ENCODE peak calls at places on chromosomes 1 and 21, in nine cellular contexts. E is endothelial cell of umbilical vein, T is GM12865, L is breast epithelium, M is H9, Q is HCT116, Z is kidney, A is fibroblast of the aortic adventitia, S is AG10803. N is an unnamed sample.

GRCh38 chr1:27562021-27562420 is 41.9 kb downstream of the AHDC1 start:
- DNase-seq in E (no peak), T (no peak), L (no peak), M (no peak), Q (no peak), Z (no peak), A (no peak), S (no peak), N (no peak)

GRCh38 chr1:185200889-185201288 is 43.9 kb downstream of the SWT1 start:
- DNase-seq in E (no peak), T (no peak), L (no peak), M (peak), Q (no peak), Z (no peak), A (no peak), S (no peak), N (no peak)

GRCh38 chr1:204130989-204131892 is 20.6 kb downstream of the ETNK2 start:
- DNase-seq in E (peak), T (no peak), L (no peak), M (no peak), Q (peak), Z (no peak), A (peak), S (peak), N (peak)

GRCh38 chr1:64495878-64496277 is 25.9 kb downstream of the CACHD1 start:
- DNase-seq in E (no peak), T (no peak), L (no peak), M (no peak), Q (no peak), Z (no peak), A (no peak), S (no peak), N (no peak)

GRCh38 chr1:161054805-161055204 is 9.0 kb upstream of the USF1 start:
- DNase-seq in E (no peak), T (no peak), L (no peak), M (no peak), Q (no peak), Z (peak), A (no peak), S (no peak), N (no peak)

GRCh38 chr1:39962450-39962825 is 7.5 kb downstream of the MFSD2A start:
- DNase-seq in E (no peak), T (no peak), L (no peak), M (no peak), Q (no peak), Z (no peak), A (no peak), S (no peak), N (no peak)

GRCh38 chr21:38839683-38840286 is 34.1 kb downstream of the ETS2 start:
- DNase-seq in E (peak), T (no peak), L (no peak), M (no peak), Q (peak), Z (no peak), A (peak), S (peak), N (peak)

GRCh38 chr1:184507604-184508289 is 120.9 kb downstream of the C1orf21 start:
- DNase-seq in E (peak), T (no peak), L (no peak), M (no peak), Q (no peak), Z (no peak), A (peak), S (peak), N (peak)

GRCh38 chr1:145961425-145962156 is 2.8 kb downstream of the ANKRD34A start:
- DNase-seq in E (no peak), T (peak), L (no peak), M (no peak), Q (no peak), Z (peak), A (no peak), S (no peak), N (peak)

GRCh38 chr1:87718241-87718950 is 389.7 kb downstream of the LMO4 start:
- DNase-seq in E (no peak), T (no peak), L (no peak), M (no peak), Q (no peak), Z (no peak), A (no peak), S (no peak), N (no peak)

GRCh38 chr1:172732427-172732826 is 73.5 kb downstream of the FASLG start:
- DNase-seq in E (no peak), T (no peak), L (no peak), M (no peak), Q (no peak), Z (no peak), A (no peak), S (no peak), N (no peak)

DNA sequence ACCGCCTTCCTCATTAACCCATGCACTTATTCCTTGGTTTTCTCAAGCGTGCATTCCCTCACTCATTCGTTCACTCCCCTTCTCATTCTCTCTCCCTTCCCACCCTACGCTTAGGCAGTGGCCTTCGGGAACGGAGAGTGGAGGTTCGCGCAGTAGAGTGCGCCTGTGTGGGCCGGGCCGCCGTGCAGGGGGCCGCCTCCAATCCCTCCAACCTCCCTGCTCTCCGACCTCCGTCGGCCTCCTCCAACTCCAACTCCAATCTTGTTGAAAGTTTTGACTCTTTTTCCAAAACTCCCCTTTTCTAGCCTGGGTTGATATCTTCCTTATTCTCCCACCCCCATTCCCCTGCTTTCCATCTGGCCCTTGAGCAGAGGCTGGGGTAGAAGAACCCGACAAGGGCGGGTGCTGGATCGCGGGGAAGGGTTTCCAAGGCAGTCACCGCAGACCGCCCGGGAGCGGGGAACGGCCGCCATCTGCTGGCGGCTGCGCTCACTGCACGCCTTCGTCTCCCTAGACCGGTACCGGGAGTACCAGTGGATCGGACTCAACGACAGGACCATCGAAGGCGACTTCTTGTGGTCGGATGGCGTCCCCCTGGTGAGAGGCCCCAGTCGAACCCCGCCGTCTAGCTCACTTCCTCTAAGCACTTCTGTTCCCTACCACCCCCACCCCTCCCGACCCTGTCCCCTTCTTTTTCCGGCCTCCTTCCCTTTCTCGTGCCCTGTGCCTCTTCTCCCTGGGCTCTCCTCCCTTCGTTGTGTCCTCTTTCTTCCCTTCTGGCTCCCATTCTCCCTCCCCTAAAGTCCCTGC is 15.4 kb downstream of the BCAN start:
- DNase-seq in E (peak), T (peak), L (peak), M (peak), Q (no peak), Z (peak), A (peak), S (peak), N (peak)
- TF ChIP-seq CTCF in E (peak), T (peak), L (peak), M (peak), Q (no peak), Z (peak), A (peak), S (peak), N (peak)

DNA sequence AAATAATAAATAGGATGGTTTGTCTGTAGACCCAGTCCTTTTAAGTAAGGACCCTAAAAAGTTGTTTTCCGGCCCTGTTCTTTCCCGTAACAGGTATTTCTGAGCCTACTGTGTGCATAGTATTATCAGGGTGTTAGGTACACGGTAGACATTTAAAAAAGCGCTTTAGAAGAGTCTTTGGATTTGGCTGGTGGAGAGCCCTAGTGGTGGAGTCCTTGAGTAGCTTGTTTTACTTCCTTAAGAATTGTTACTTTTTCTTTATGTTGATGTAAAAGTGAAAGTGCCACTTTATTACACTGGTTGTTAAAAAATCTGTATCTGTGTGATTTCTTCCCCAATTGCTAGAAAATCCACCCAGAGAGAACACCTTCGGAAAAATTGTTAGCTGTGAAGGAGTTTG is 36.8 kb downstream of the SMYD2 start:
- DNase-seq in E (no peak), T (no peak), L (no peak), M (no peak), Q (no peak), Z (no peak), A (no peak), S (no peak), N (no peak)
- TF ChIP-seq CTCF in E (no peak), T (no peak), L (no peak), M (peak), Q (no peak), Z (no peak), A (peak), S (no peak), N (peak)

DNA sequence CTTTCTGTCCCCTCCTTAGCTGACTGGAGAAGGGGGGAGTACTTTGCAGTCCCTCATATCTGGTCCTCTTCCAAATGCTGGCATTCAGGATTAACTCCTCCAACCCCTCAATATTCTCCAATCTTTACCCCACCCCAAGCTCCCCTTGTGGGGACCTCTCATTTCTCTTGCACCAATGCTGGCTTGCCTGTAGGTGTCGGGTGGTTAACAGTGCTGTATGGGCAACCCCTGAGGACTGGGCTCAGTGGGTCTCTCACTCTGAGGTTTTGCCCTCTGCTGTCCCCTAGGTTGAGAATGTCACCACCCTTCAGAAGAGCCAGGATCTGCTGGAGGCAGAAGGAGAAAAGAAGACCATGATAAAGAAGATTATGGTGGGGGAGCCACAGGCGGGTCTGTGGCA is 27.0 kb downstream of the MROH7 start:
- DNase-seq in E (no peak), T (no peak), L (no peak), M (no peak), Q (no peak), Z (no peak), A (no peak), S (no peak), N (no peak)
- TF ChIP-seq CTCF in E (no peak), T (no peak), L (no peak), M (peak), Q (no peak), Z (no peak), A (no peak), S (no peak), N (no peak)

GRCh38 chr1:6105218-6105679 is 59.6 kb downstream of the KCNAB2 start:
- DNase-seq in E (no peak), T (no peak), L (no peak), M (no peak), Q (no peak), Z (peak), A (no peak), S (no peak), N (no peak)
- TF ChIP-seq CTCF in E (no peak), T (no peak), L (no peak), M (peak), Q (peak), Z (no peak), A (no peak), S (no peak), N (peak)

GRCh38 chr1:156929596-156930238 is 9.3 kb downstream of the LRRC71 start:
- DNase-seq in E (no peak), T (no peak), L (no peak), M (no peak), Q (no peak), Z (peak), A (no peak), S (no peak), N (no peak)

GRCh38 chr1:156933136-156933535 is 12.7 kb downstream of the LRRC71 start:
- DNase-seq in E (no peak), T (no peak), L (no peak), M (no peak), Q (no peak), Z (no peak), A (no peak), S (no peak), N (no peak)

GRCh38 chr1:156931553-156931952 is 11.1 kb downstream of the LRRC71 start:
- DNase-seq in E (peak), T (no peak), L (no peak), M (no peak), Q (no peak), Z (peak), A (peak), S (no peak), N (no peak)

GRCh38 chr1:156930483-156930882 is 10.1 kb downstream of the LRRC71 start:
- DNase-seq in E (no peak), T (no peak), L (no peak), M (no peak), Q (no peak), Z (peak), A (no peak), S (no peak), N (no peak)

GRCh38 chr1:156931974-156932710 is 11.7 kb downstream of the LRRC71 start:
- DNase-seq in E (no peak), T (no peak), L (no peak), M (no peak), Q (no peak), Z (peak), A (no peak), S (no peak), N (no peak)
- TF ChIP-seq CTCF in E (no peak), T (no peak), L (no peak), M (no peak), Q (no peak), Z (no peak), A (no peak), S (no peak), N (no peak)

DNA sequence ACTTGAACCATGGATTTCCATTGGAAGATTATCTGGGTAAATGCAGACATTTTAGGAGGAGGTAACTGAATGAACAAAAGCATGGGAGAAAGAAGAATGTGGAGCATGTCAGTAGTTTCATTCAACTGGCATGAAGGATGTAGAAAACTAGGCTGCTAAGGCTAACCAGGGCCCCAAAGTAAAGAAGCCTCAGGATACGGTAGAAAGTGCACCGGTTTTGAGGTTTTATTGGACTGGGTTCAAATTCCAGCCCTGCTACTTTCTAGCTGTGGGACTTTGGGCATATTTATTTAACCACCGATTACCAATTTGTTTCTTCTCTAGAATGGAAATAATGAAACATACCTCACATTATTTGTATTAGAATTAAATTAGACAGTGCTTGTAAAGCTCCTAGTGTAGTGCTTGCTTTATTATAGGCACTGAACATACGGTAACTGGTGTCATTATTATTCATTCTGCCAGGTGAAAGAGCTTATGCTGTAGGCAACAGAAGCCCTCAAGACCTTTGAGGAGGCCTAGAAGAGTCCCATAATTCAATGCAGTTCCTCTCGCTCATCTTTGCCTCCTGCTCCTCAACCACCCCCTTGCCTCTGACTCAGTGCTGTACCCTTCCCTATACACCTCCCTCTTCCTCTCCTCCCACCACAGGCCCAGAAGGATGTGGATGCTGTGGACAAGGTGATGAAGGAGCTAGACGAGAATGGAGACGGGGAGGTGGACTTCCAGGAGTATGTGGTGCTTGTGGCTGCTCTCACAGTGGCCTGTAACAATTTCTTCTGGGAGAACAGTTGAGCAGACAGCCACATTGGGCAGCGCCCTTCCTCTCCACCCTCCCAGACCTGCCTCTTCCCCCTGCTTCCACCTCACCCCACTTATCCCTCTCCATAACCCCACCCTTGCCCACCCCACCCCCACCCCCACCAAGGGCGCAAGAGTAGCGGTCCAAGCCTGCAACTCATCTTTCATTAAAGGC is 2.5 kb upstream of the CHTOP start:
- DNase-seq in E (no peak), T (no peak), L (no peak), M (no peak), Q (no peak), Z (peak), A (no peak), S (no peak), N (peak)
- TF ChIP-seq CTCF in E (no peak), T (no peak), L (no peak), M (no peak), Q (no peak), Z (no peak), A (no peak), S (no peak), N (no peak)

DNA sequence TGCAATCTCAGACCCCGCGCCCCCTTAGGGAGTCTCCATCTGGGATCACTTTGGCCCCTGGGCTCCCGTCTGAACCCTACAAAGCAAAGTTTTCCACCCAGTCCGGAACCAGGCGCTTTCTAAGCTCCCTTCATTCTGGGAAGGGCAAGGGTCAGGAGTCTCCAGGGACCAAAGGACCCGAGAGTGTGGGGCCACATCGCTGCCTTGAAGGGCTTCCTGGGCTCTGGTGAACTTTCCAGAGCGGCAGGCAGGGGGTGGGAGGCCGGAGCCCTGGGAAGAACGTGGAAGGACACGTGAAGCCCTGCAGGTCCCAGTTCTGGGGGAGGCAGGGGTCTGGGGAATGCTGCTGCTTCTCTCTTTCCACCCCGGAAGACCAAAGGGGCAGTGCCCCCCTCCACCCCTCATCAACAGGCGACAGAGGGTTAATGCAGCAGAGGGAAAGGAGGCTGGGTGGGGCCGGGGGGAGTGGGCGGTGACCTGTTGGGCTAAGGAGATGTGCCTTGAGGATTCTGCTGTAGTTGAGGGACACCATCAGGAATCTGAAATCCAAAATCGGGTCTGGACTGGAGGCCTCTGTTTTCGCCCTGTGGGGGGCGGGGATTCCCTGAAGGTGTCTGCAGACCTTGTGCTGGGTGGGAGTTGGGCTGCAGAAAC is 734 bp downstream of the CDK18 start:
- DNase-seq in E (no peak), T (no peak), L (no peak), M (peak), Q (no peak), Z (peak), A (no peak), S (no peak), N (no peak)
- TF ChIP-seq CTCF in E (no peak), T (no peak), L (no peak), M (peak), Q (no peak), Z (no peak), A (no peak), S (no peak), N (no peak)

DNA sequence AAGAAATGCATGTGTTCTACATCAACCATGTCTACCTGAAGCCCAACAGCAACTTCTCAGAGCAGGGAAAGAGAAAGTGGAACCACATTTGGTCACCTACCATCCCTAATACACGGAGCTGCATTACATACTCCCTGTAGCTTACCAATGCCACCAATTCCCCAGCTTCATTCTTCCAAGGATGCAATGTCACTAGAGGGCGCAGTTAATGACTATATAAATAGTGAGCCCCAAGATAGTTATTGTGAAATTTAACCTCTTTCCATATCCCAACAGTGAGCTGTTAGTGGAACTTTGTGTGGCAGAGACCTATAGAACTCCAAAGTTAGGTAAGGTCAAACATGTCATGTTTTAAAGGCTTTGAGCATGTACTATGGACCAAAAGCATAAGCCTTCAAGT is 618.3 kb downstream of the SMYD3 start:
- DNase-seq in E (peak), T (peak), L (no peak), M (no peak), Q (peak), Z (no peak), A (peak), S (peak), N (peak)
- TF ChIP-seq CTCF in E (no peak), T (peak), L (no peak), M (peak), Q (peak), Z (peak), A (peak), S (peak), N (peak)

GRCh38 chr21:22438428-22439086 is 1440.3 kb downstream of the NCAM2 start:
- DNase-seq in E (no peak), T (no peak), L (no peak), M (no peak), Q (no peak), Z (no peak), A (no peak), S (no peak), N (no peak)
- TF ChIP-seq CTCF in E (no peak), T (no peak), L (no peak), M (no peak), Q (no peak), Z (no peak), A (no peak), S (no peak), N (no peak)

GRCh38 chr1:215523128-215523861 is 43.8 kb upstream of the KCTD3 start:
- DNase-seq in E (peak), T (no peak), L (no peak), M (no peak), Q (peak), Z (no peak), A (peak), S (peak), N (no peak)
- TF ChIP-seq CTCF in E (no peak), T (no peak), L (no peak), M (peak), Q (peak), Z (no peak), A (peak), S (peak), N (peak)